ENCODE peak calls at places on chromosomes 12 and 14, in six cellular contexts. Z is HCT116, I is HepG2, R is lower leg skin, V is K562, S is gastrocnemius medialis. D is an unnamed sample.

GRCh38 chr14:22537436-22538310 is 51.4 kb downstream of the DAD1 start:
- DNase-seq in Z (no peak), I (no peak), V (no peak), R (no peak), S (no peak), D (no peak)

GRCh38 chr14:66284346-66284745 is 201.8 kb upstream of the CCDC196 start:
- DNase-seq in V (no peak), I (peak), S (no peak), Z (no peak), R (no peak), D (no peak)

GRCh38 chr12:104828015-104828414 is 130.1 kb downstream of the SLC41A2 start:
- DNase-seq in S (no peak), Z (no peak), R (no peak), V (no peak), I (no peak), D (no peak)

GRCh38 chr14:75563931-75564330 is 14.5 kb upstream of the FLVCR2 start:
- DNase-seq in I (no peak), R (no peak), S (peak), V (no peak), Z (no peak), D (no peak)

GRCh38 chr12:106724934-106725333 is 49.5 kb upstream of the RIC8B start:
- DNase-seq in I (no peak), R (peak), Z (no peak), S (no peak), V (no peak), D (no peak)

GRCh38 chr12:66288121-66288520 is 14.2 kb upstream of the HELB start:
- DNase-seq in V (no peak), I (no peak), Z (no peak), R (no peak), S (no peak), D (no peak)

GRCh38 chr14:69153848-69154208 is 909 bp upstream of the DCAF5 start:
- DNase-seq in R (no peak), V (no peak), S (peak), I (peak), Z (no peak), D (no peak)

GRCh38 chr12:76608070-76608469 is 48.5 kb upstream of the OSBPL8 start:
- DNase-seq in V (no peak), Z (no peak), R (no peak), S (no peak), I (no peak), D (no peak)

GRCh38 chr12:124938606-124939427 is 24.4 kb upstream of the UBC start:
- DNase-seq in I (peak), V (peak), S (peak), R (peak), Z (peak), D (no peak)

GRCh38 chr12:32650508-32650907 is 28.6 kb upstream of the DNM1L start:
- DNase-seq in S (no peak), Z (no peak), R (no peak), V (no peak), I (no peak), D (no peak)

GRCh38 chr12:53180931-53181645 is 363 bp upstream of the CSAD start:
- DNase-seq in V (peak), R (no peak), S (peak), I (peak), Z (peak), D (peak)

GRCh38 chr12:94898388-94898787 is 105.1 kb downstream of the NDUFA12 start:
- DNase-seq in Z (no peak), R (no peak), S (no peak), V (no peak), I (no peak), D (no peak)

GRCh38 chr14:65948302-65948701 is 535.8 kb downstream of the FUT8 start:
- DNase-seq in Z (no peak), R (no peak), I (peak), S (no peak), V (no peak), D (no peak)

GRCh38 chr14:64465856-64466554 is 706 bp downstream of the AKAP5 start:
- DNase-seq in R (no peak), V (no peak), I (no peak), Z (no peak), S (no peak), D (peak)

GRCh38 chr12:15268927-15269552 is 47.8 kb upstream of the RERG start:
- DNase-seq in S (peak), R (no peak), I (peak), Z (peak), V (peak), D (peak)

GRCh38 chr14:64463873-64464272 is 1.4 kb upstream of the AKAP5 start:
- DNase-seq in I (no peak), Z (no peak), R (no peak), S (no peak), V (no peak), D (no peak)

GRCh38 chr12:130673036-130673705 is 42.9 kb downstream of the RIMBP2 start:
- DNase-seq in S (no peak), I (no peak), V (no peak), Z (no peak), R (no peak), D (no peak)

GRCh38 chr14:96565811-96566210 is 63.6 kb downstream of the PAPOLA start:
- DNase-seq in Z (no peak), V (no peak), I (no peak), S (no peak), R (no peak), D (no peak)

GRCh38 chr12:52041695-52042123 is 9.5 kb upstream of the NR4A1 start:
- DNase-seq in R (peak), I (no peak), V (peak), Z (no peak), S (no peak), D (no peak)

GRCh38 chr12:121579190-121579791 is 1.5 kb downstream of the KDM2B start:
- DNase-seq in S (no peak), Z (no peak), V (peak), R (peak), I (no peak), D (no peak)

GRCh38 chr14:58367296-58367695 is 28.4 kb upstream of the TOMM20L start:
- DNase-seq in V (no peak), I (no peak), Z (no peak), R (no peak), S (peak), D (no peak)

GRCh38 chr14:58368951-58369350 is 26.8 kb upstream of the TOMM20L start:
- DNase-seq in Z (no peak), I (no peak), S (no peak), R (no peak), V (no peak), D (no peak)
- TF ChIP-seq POLR2A in Z (no peak), I (no peak), S (no peak), R (no peak), V (no peak), D (no peak)

DNA sequence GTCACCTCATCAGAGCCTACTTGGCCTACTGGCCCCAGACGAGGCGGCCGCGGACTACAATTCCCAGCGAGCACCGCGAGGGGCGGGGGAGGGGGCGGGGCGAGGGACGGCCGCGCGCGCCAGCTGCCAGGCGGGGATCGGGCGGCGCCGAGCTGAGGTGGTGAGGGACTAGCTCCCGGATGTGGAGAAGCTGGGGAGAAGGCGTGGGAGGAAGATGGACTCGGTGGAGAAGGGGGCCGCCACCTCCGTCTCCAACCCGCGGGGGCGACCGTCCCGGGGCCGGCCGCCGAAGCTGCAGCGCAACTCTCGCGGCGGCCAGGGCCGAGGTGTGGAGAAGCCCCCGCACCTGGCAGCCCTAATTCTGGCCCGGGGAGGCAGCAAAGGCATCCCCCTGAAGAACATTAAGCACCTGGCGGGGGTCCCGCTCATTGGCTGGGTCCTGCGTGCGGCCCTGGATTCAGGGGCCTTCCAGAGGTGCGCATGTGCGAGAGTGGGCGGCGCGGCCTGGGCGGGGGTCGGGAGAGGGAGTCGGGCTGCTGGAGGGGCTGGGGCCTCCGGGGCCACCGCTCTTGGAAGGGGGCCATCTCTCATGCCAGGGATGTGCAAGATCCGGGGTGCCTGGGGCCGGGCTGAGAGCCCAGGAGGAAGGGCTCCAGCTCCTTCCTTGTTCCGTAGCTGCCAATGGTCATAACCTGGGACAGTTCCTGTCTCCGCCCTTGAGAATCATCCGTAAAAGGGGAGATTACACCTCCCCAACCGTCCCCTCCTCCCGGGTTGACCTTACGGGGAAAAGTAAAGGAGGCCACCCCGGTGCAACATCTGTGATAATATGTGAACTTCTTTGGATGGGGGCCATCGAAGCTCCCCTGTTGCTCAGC is at the start of gene CMAS:
- DNase-seq in I (peak), Z (peak), V (peak), R (peak), S (peak), D (peak)
- TF ChIP-seq POLR2A in I (peak), Z (peak), V (peak), R (no peak), S (peak), D (peak)

GRCh38 chr14:51094901-51095853 is at the start of gene TRIM9:
- DNase-seq in S (peak), V (peak), I (peak), R (peak), Z (peak), D (peak)
- TF ChIP-seq POLR2A in S (peak), V (no peak), I (no peak), R (no peak), Z (no peak), D (peak)

DNA sequence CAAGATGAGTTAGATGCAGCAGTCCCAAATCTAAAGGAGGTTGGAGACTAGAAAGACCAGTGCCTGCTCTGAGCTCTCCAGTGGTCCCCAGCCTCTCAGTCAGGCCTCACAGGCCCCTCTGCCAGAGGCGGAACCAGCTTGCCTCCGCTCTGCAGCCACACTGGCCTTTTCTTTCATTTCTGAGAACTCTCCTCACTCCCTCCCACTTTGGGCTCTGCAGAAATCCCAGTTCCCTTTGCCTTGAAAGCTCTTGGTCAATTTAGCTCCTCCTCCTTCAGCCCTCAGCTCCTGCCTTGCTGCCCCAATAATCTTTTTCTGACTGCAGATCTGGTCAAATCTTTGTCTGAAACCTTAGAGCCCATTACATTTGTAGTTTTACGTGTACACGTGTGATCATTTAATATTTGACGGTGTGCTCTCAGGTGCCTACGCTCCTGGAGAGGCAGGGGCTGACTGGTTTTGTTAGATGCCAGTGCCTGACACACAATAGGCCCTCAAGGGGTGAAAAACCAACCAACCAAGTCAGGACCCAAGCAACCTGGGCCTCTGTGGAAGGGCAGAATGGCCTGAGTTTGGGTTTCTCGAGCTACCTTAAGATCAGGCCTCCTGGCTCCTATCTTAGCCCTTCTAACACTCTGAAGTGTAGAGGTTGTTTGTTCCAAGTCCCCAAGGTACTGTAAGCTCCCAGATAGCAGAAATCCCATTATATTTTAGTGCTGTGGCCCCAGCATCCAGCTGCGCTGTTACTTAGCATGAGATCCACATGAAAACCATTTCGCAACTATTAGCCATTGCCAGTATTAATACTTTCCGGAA is 1.1 kb upstream of the NUDT4 start:
- DNase-seq in S (peak), Z (no peak), I (peak), R (no peak), V (no peak), D (no peak)
- TF ChIP-seq POLR2A in S (no peak), Z (no peak), I (peak), R (no peak), V (peak), D (no peak)

DNA sequence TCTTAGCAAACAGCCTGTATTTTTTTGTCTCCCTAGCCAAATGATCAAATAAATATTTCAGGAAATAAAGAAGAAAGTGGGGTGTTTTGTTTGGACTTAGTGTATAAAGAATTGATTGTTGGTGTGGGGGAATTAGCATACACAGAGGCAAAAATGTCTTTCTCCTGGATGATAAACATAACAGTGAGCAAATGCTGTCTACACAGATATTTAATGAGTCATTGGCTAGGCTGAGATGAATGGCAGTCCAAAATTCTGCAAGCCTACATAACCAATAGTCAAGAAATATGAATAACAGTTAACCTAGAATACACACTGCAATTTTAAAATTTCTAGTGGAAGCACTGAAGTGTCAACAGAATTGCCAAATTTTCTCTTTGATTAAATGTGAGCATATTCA is 35.8 kb downstream of the MYF5 start:
- DNase-seq in Z (no peak), R (no peak), V (no peak), S (no peak), I (no peak), D (no peak)
- TF ChIP-seq POLR2A in Z (no peak), R (no peak), V (no peak), S (no peak), I (no peak), D (no peak)

GRCh38 chr14:34875031-34875922 is at the start of gene BAZ1A:
- DNase-seq in V (peak), Z (peak), R (peak), I (peak), S (peak), D (peak)

GRCh38 chr14:34874386-34875030 is 652 bp downstream of the BAZ1A start:
- DNase-seq in S (peak), I (peak), R (peak), V (peak), Z (no peak), D (peak)

GRCh38 chr14:34872822-34873590 is 2.2 kb downstream of the BAZ1A start:
- DNase-seq in R (no peak), I (peak), Z (no peak), S (no peak), V (no peak), D (no peak)

GRCh38 chr14:34873591-34874385 is 1.4 kb downstream of the BAZ1A start:
- DNase-seq in S (peak), Z (peak), R (peak), I (no peak), V (peak), D (peak)
- TF ChIP-seq POLR2A in S (peak), Z (peak), R (no peak), I (no peak), V (peak), D (no peak)

GRCh38 chr14:88005050-88005481 is at the start of gene GPR65:
- DNase-seq in I (no peak), Z (no peak), V (no peak), R (no peak), S (no peak), D (no peak)
- TF ChIP-seq POLR2A in I (no peak), Z (no peak), V (no peak), R (no peak), S (peak), D (no peak)

DNA sequence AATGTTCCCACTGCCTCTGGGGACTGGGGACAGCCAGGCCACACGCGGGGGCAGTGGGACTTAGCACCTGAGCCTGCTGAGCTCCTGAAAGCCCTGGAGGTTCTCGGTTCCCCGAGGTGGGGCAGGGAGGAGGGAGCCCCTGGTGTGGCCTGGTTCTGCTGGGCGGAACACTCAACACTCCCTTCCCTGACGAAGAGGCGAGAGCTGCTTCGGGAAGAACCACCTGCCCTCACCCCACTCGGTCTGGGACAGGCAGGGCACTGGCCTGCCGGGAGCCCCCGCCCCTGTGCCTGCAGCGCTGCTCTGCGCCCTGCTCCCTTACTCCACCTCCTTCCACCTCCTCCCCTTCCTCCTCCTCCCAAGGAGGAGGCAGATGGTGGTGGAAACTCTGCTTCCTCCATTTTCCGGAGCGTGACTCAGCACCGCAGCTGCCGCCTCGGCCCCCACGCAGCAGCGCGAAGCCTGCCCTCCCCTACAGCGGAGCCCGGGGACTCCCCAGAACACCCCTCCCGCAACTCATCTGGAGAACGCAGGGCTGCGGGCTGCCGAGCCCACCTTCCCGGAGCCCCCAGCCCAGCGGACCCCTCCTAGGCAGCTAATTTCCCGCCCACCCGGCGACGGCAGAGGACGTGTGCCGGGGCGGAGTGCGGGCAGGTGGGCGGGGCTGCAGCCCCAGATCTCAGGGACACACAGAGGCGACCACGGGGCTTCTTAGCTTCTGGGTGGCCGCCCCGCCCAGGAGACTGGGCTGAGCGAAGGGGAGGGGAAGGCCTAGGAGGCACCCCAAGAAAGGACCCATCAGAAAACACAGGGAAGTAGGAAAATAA is 11.7 kb upstream of the INF2 start:
- DNase-seq in I (no peak), S (peak), V (peak), Z (no peak), R (peak), D (peak)
- TF ChIP-seq POLR2A in I (no peak), S (peak), V (peak), Z (peak), R (no peak), D (peak)

DNA sequence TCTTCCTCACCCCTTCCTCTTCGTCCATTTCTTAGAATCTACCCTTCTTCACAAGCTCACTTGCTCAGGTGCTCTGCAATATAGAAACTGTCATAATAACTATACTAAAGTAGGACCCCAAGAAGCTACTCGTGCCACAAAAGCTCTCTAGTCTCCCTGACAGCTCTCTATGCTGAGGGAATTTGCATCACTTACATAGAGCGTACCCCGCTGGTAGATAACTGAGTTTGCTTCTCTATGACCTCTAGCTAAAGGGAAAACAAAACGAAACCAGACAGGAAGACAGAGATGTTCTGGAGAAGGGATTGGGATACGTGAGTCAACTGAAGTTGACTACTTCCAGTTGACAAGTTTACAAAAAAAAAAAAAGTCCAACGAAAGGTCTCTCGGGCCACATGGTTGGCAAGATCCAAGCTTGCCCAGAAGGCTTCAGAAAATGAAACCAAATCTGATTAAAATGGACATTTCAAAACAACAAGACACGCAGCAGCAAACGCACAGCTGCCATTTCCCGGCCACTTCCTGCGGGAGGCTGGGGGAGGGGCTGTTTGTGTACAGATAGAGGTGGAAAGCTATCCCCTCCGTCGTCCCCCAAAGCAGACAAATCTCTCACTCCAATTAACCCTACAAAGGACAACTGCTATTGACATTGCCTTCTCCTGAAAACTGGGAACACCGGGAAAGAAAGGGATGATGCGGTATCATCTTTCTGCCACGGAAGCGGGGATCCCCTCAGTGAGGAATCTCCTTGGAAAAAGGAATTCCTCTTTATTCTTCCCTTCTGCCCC is 1.3 kb downstream of the BAZ2A start:
- DNase-seq in S (peak), I (peak), Z (no peak), V (peak), R (peak), D (no peak)
- TF ChIP-seq POLR2A in S (peak), I (no peak), Z (no peak), V (no peak), R (no peak), D (no peak)